ENCODE peak calls at places on chromosomes 6 and 20, in four cellular contexts. R is immature natural killer cell, O is upper lobe of left lung, H is Ammon's horn. A is an unnamed sample.

GRCh38 chr6:126110494-126111270 is 124.3 kb downstream of the TRMT11 start:
- DNase-seq in R (no peak), O (no peak), H (no peak), A (no peak)

GRCh38 chr6:150030611-150031010 is 5.3 kb upstream of the RAET1L start:
- DNase-seq in R (no peak), O (no peak), H (no peak), A (no peak)

GRCh38 chr6:163324326-163324927 is 90.1 kb upstream of the QKI start:
- DNase-seq in R (no peak), O (no peak), H (peak), A (no peak)

GRCh38 chr6:170179925-170180324 is 111.0 kb downstream of the DLL1 start:
- DNase-seq in R (no peak), O (no peak), H (no peak), A (no peak)

GRCh38 chr20:46539113-46539512 is 11.3 kb downstream of the OCSTAMP start:
- DNase-seq in R (no peak), O (no peak), H (no peak), A (no peak)

GRCh38 chr6:107443904-107444267 is 15.5 kb downstream of the PDSS2 start:
- DNase-seq in R (no peak), O (no peak), H (no peak), A (no peak)

GRCh38 chr6:12324096-12324495 is 33.9 kb downstream of the EDN1 start:
- DNase-seq in R (no peak), O (peak), H (no peak), A (no peak)

GRCh38 chr6:111789593-111789992 is 83.7 kb downstream of the FYN start:
- DNase-seq in R (no peak), O (no peak), H (no peak), A (no peak)

GRCh38 chr6:98835149-98836024 is 1.0 kb downstream of the POU3F2 start:
- DNase-seq in R (no peak), O (no peak), H (no peak), A (no peak)

GRCh38 chr6:41027799-41028617 is 11.0 kb downstream of the UNC5CL start:
- DNase-seq in R (peak), O (peak), H (peak), A (peak)

A was measured in HEK293T.